ENCODE peak calls at places on chromosomes 2 and 18, in five cellular contexts. C, H, E, M and N are unnamed samples.

GRCh38 chr18:43161528-43161927 is 46.0 kb upstream of the RIT2 start:
- DNase-seq in M (no peak), C (no peak), E (peak), H (no peak), N (no peak)

GRCh38 chr2:43685350-43685749 is 9.1 kb upstream of the C1GALT1C1L start:
- DNase-seq in C (no peak), M (no peak), H (no peak), E (no peak), N (no peak)

GRCh38 chr2:203875471-203875870 is 7.9 kb downstream of the CTLA4 start:
- DNase-seq in M (no peak), C (no peak), H (no peak), E (no peak), N (no peak)

GRCh38 chr2:54048117-54048785 is 67.2 kb upstream of the ACYP2 start:
- DNase-seq in H (no peak), M (no peak), C (no peak), E (no peak), N (no peak)

GRCh38 chr2:42903821-42904575 is 111.6 kb upstream of the HAAO start:
- DNase-seq in E (no peak), H (peak), M (no peak), C (no peak), N (no peak)

GRCh38 chr18:41324934-41325333 is 630.1 kb upstream of the PIK3C3 start:
- DNase-seq in H (no peak), C (no peak), M (no peak), E (peak), N (no peak)

GRCh38 chr2:240917684-240918257 is 11.6 kb downstream of the CROCC2 start:
- DNase-seq in E (no peak), H (no peak), C (no peak), M (no peak), N (no peak)

GRCh38 chr2:147792966-147793617 is 51.7 kb upstream of the ACVR2A start:
- DNase-seq in H (no peak), E (peak), C (no peak), M (no peak), N (no peak)

GRCh38 chr2:224971214-224971613 is 71.1 kb downstream of the DOCK10 start:
- DNase-seq in C (no peak), M (no peak), E (no peak), H (peak), N (no peak)

GRCh38 chr18:54558609-54559585 is 32.1 kb upstream of the DYNAP start:
- DNase-seq in C (peak), E (peak), H (no peak), M (peak), N (no peak)

GRCh38 chr2:15943378-15943851 is 3.1 kb downstream of the MYCN start:
- DNase-seq in M (no peak), H (no peak), C (no peak), E (no peak), N (no peak)

GRCh38 chr2:171146633-171147032 is 14.1 kb downstream of the TLK1 start:
- DNase-seq in H (no peak), M (no peak), C (no peak), E (no peak), N (no peak)

GRCh38 chr2:66957198-66957597 is 439.9 kb upstream of the ETAA1 start:
- DNase-seq in E (peak), C (no peak), H (no peak), M (no peak), N (no peak)

GRCh38 chr2:200694071-200694470 is 108.3 kb downstream of the AOX1 start:
- DNase-seq in C (no peak), M (no peak), H (no peak), E (no peak), N (no peak)

GRCh38 chr2:176280156-176280555 is 10.9 kb downstream of the MTX2 start:
- DNase-seq in M (no peak), C (no peak), H (no peak), E (no peak), N (no peak)

GRCh38 chr2:19363474-19363778 is 5.0 kb upstream of the OSR1 start:
- DNase-seq in E (no peak), H (no peak), M (no peak), C (no peak), N (no peak)

GRCh38 chr2:161163438-161163837 is 3.2 kb downstream of the TANK start:
- DNase-seq in C (no peak), M (no peak), E (no peak), H (no peak), N (no peak)

GRCh38 chr18:45772081-45772480 is 48.1 kb downstream of the SLC14A1 start:
- DNase-seq in E (no peak), C (no peak), H (no peak), M (no peak), N (no peak)

GRCh38 chr2:46335966-46336436 is 38.8 kb downstream of the EPAS1 start:
- DNase-seq in H (no peak), E (peak), M (no peak), C (peak), N (no peak)

GRCh38 chr2:203579131-203579643 is 44.1 kb upstream of the RAPH1 start:
- DNase-seq in H (peak), E (peak), C (peak), M (peak), N (no peak)

GRCh38 chr2:88765154-88765948 is 73.9 kb downstream of the RPIA start:
- DNase-seq in E (peak), C (peak), H (peak), M (no peak), N (no peak)

GRCh38 chr2:221205103-221205502 is 367.0 kb downstream of the EPHA4 start:
- DNase-seq in C (no peak), M (no peak), E (no peak), H (peak), N (no peak)